ENCODE peak calls at places on chromosome 15, in seven cellular contexts. One of them, this sample, is unnamed.
A peak's percentile ranks its signal among the peaks of the same experiment; 100 is the strongest.

GRCh38 chr15:70252056-70252935 is 154.6 kb upstream of the TLE3 start:
- DNase-seq in GM23248: no peak
- DNase-seq in adipocyte: no peak
- DNase-seq in neuronal stem cell: no peak
- DNase-seq in astrocyte: no peak
- DNase-seq in psoas muscle: no peak
- DNase-seq in iPS DF 6.9: no peak
- DNase-seq in this sample: no peak

GRCh38 chr15:74888716-74889115 is 1.1 kb upstream of the MPI start:
- DNase-seq in adipocyte: no peak
- DNase-seq in neuronal stem cell: no peak
- DNase-seq in astrocyte: no peak
- DNase-seq in GM23248: no peak
- DNase-seq in iPS DF 6.9: no peak
- DNase-seq in psoas muscle: no peak
- DNase-seq in this sample: no peak

GRCh38 chr15:55695432-55695831 is 47.5 kb downstream of the PRTG start:
- DNase-seq in GM23248: no peak
- DNase-seq in adipocyte: peak; percentile 5
- DNase-seq in astrocyte: no peak
- DNase-seq in psoas muscle: no peak
- DNase-seq in iPS DF 6.9: no peak
- DNase-seq in neuronal stem cell: no peak
- DNase-seq in this sample: no peak

GRCh38 chr15:62506217-62506805 is 341.2 kb upstream of the C2CD4B start:
- DNase-seq in psoas muscle: no peak
- DNase-seq in adipocyte: peak; percentile 52
- DNase-seq in GM23248: peak; percentile 76
- DNase-seq in iPS DF 6.9: no peak
- DNase-seq in neuronal stem cell: no peak
- DNase-seq in astrocyte: peak; percentile 68
- DNase-seq in this sample: peak; percentile 43

GRCh38 chr15:58269455-58270414 is 131.6 kb downstream of the AQP9 start:
- DNase-seq in GM23248: peak; percentile 77
- DNase-seq in adipocyte: peak; percentile 82
- DNase-seq in neuronal stem cell: peak; percentile 36
- DNase-seq in astrocyte: peak; percentile 45
- DNase-seq in psoas muscle: no peak
- DNase-seq in iPS DF 6.9: peak; percentile 48
- DNase-seq in this sample: peak; percentile 72

GRCh38 chr15:78242128-78242527 is 7.8 kb upstream of the ACSBG1 start:
- DNase-seq in neuronal stem cell: peak; percentile 12
- DNase-seq in psoas muscle: no peak
- DNase-seq in iPS DF 6.9: no peak
- DNase-seq in astrocyte: no peak
- DNase-seq in adipocyte: peak; percentile 18
- DNase-seq in GM23248: peak; percentile 35
- DNase-seq in this sample: peak; percentile 20

GRCh38 chr15:98548172-98548971 is 100.0 kb upstream of the IGF1R start:
- DNase-seq in iPS DF 6.9: peak; percentile 55
- DNase-seq in GM23248: peak; percentile 62
- DNase-seq in neuronal stem cell: peak; percentile 56
- DNase-seq in psoas muscle: peak; percentile 74
- DNase-seq in adipocyte: peak; percentile 86
- DNase-seq in astrocyte: peak; percentile 50
- DNase-seq in this sample: no peak

GRCh38 chr15:57198654-57199241 is 177.6 kb upstream of the CGNL1 start:
- DNase-seq in astrocyte: peak; percentile 52
- DNase-seq in iPS DF 6.9: peak; percentile 71
- DNase-seq in GM23248: no peak
- DNase-seq in adipocyte: no peak
- DNase-seq in neuronal stem cell: no peak
- DNase-seq in psoas muscle: no peak
- DNase-seq in this sample: peak; percentile 28

GRCh38 chr15:82186748-82187415 is 75.7 kb downstream of the EFL1 start:
- DNase-seq in astrocyte: no peak
- DNase-seq in GM23248: no peak
- DNase-seq in adipocyte: no peak
- DNase-seq in psoas muscle: no peak
- DNase-seq in iPS DF 6.9: no peak
- DNase-seq in neuronal stem cell: no peak
- DNase-seq in this sample: no peak

GRCh38 chr15:90750186-90750585 is 33.0 kb downstream of the BLM start:
- DNase-seq in psoas muscle: no peak
- DNase-seq in neuronal stem cell: no peak
- DNase-seq in GM23248: no peak
- DNase-seq in adipocyte: no peak
- DNase-seq in iPS DF 6.9: no peak
- DNase-seq in astrocyte: no peak
- DNase-seq in this sample: no peak

GRCh38 chr15:45338417-45338816 is 39.9 kb downstream of the GATM start:
- DNase-seq in neuronal stem cell: no peak
- DNase-seq in GM23248: no peak
- DNase-seq in adipocyte: no peak
- DNase-seq in psoas muscle: no peak
- DNase-seq in astrocyte: no peak
- DNase-seq in iPS DF 6.9: no peak
- DNase-seq in this sample: no peak

GRCh38 chr15:67652586-67652985 is 110.1 kb downstream of the MAP2K5 start:
- DNase-seq in neuronal stem cell: no peak
- DNase-seq in adipocyte: no peak
- DNase-seq in psoas muscle: no peak
- DNase-seq in GM23248: no peak
- DNase-seq in iPS DF 6.9: no peak
- DNase-seq in astrocyte: no peak
- DNase-seq in this sample: no peak

GRCh38 chr15:82571722-82572222 is 31.5 kb upstream of the RPS17 start:
- DNase-seq in GM23248: peak; percentile 94
- DNase-seq in iPS DF 6.9: no peak
- DNase-seq in astrocyte: peak; percentile 75
- DNase-seq in adipocyte: peak; percentile 81
- DNase-seq in neuronal stem cell: peak; percentile 43
- DNase-seq in psoas muscle: peak; percentile 66
- DNase-seq in this sample: peak; percentile 56

GRCh38 chr15:49718234-49718633 is 97.4 kb downstream of the DTWD1 start:
- DNase-seq in GM23248: peak; percentile 83
- DNase-seq in adipocyte: peak; percentile 88
- DNase-seq in neuronal stem cell: no peak
- DNase-seq in astrocyte: no peak
- DNase-seq in psoas muscle: no peak
- DNase-seq in iPS DF 6.9: no peak
- DNase-seq in this sample: no peak

DNA sequence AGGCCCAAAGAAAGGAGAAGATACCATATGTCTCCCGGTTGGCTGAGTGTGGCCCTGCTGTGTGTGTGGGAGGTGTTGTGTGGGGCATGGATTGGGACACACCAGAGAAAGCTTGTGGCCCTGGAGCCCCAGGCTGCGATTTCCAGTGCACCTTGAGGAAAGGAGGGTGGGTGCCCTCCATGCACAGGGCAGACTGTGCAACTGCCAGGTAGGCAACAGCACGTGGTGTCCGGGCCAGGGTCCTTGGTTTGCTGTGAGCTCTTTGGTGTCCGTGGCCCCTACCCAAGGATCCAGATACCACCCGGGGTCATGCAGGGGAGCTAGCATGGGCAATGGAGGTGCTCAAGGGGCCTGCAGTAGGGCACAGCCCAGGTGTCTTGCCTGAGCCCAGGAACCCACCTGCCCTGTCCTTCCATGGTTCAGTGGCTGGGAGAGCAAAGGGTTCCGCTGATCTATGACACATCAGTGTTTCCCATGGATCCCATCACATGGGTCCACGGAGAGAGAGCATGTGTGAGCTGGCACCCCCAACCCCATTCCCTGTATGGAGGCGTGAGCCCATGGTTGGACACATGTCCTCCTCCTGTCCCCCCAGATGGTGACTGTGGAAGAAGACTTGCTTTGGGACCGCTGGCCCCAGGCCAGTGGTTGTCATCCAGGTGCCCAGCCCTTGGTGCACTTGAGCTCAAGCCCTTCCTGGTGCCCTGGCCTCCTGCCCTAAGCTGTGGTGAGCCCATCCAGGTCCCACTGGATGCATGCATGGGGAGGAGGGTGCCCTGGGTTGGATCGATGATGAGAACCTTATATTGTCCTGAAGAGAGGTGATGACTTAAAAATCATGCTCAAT is 223.4 kb downstream of the SNRPN start:
- DNase-seq in psoas muscle: peak; percentile 5
- DNase-seq in astrocyte: no peak
- DNase-seq in adipocyte: no peak
- DNase-seq in iPS DF 6.9: no peak
- DNase-seq in neuronal stem cell: no peak
- DNase-seq in GM23248: no peak
- DNase-seq in this sample: no peak
- H3K9me3 ChIP-seq in psoas muscle: peaks cover 13% of the 10 kb centered on the region
- H3K9me3 ChIP-seq in astrocyte: peaks cover 26% of the 10 kb centered on the region
- H3K9me3 ChIP-seq in adipocyte: peaks cover 15% of the 10 kb centered on the region
- H3K9me3 ChIP-seq in iPS DF 6.9: peaks cover 19% of the 10 kb centered on the region
- H3K9me3 ChIP-seq in neuronal stem cell: peaks cover 15% of the 10 kb centered on the region
- H3K9me3 ChIP-seq in GM23248: no peaks in the 10 kb centered on the region
- H3K9me3 ChIP-seq in this sample: peaks cover 5% of the 10 kb centered on the region

DNA sequence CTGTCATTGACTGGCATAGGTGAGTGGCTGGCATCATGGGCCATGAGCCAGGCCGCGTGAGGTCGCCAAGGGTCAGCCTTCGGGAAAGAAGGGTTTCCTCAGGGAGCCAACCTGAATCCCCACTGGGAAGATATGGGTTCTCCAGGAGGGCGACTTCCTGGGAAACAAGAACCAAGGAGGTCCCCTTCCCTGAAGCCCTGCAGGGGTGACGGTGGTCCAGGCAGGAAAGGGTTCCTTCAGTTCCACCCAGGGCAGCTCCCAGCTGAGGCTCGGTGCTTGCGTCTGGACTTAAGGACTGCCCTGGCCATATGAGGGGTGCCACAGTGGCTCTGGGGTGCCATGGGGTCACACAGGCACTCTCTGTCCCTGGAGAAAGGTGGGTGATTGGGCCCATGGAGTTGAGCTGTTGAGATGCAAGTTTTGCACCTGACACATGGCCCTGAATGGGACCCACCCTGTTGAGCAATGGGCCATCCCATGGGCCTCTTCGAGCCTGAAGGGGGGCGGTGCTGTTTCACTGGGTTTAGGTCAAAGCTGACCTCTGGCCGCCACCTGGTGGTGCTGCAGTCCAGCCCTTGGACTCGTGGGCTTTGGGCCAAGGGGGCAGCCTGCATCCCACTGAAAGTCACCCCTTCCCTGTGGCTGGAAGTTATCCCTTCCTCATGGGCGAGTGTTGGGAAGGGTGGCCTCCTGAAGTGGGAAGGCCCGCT is 228.1 kb downstream of the SNRPN start:
- DNase-seq in GM23248: no peak
- DNase-seq in iPS DF 6.9: peak; percentile 2
- DNase-seq in astrocyte: no peak
- DNase-seq in neuronal stem cell: no peak
- DNase-seq in adipocyte: no peak
- DNase-seq in psoas muscle: peak; percentile 5
- DNase-seq in this sample: no peak
- H3K9me3 ChIP-seq in GM23248: no peaks in the 10 kb centered on the region
- H3K9me3 ChIP-seq in iPS DF 6.9: peaks cover 17% of the 10 kb centered on the region
- H3K9me3 ChIP-seq in astrocyte: peaks cover 17% of the 10 kb centered on the region
- H3K9me3 ChIP-seq in neuronal stem cell: peaks cover 3% of the 10 kb centered on the region
- H3K9me3 ChIP-seq in adipocyte: no peaks in the 10 kb centered on the region
- H3K9me3 ChIP-seq in psoas muscle: no peaks in the 10 kb centered on the region
- H3K9me3 ChIP-seq in this sample: no peaks in the 10 kb centered on the region

GRCh38 chr15:29942548-29942947 is 120.3 kb upstream of the TJP1 start:
- DNase-seq in psoas muscle: no peak
- DNase-seq in GM23248: no peak
- DNase-seq in adipocyte: no peak
- DNase-seq in neuronal stem cell: no peak
- DNase-seq in iPS DF 6.9: no peak
- DNase-seq in astrocyte: no peak
- DNase-seq in this sample: no peak
- H3K9me3 ChIP-seq in psoas muscle: no peaks in the 10 kb centered on the region
- H3K9me3 ChIP-seq in GM23248: no peaks in the 10 kb centered on the region
- H3K9me3 ChIP-seq in adipocyte: peaks cover 4% of the 10 kb centered on the region
- H3K9me3 ChIP-seq in neuronal stem cell: no peaks in the 10 kb centered on the region
- H3K9me3 ChIP-seq in iPS DF 6.9: no peaks in the 10 kb centered on the region
- H3K9me3 ChIP-seq in astrocyte: no peaks in the 10 kb centered on the region
- H3K9me3 ChIP-seq in this sample: no peaks in the 10 kb centered on the region

GRCh38 chr15:80107204-80107603 is 45.6 kb upstream of the FAH start:
- DNase-seq in iPS DF 6.9: no peak
- DNase-seq in psoas muscle: no peak
- DNase-seq in astrocyte: no peak
- DNase-seq in adipocyte: no peak
- DNase-seq in neuronal stem cell: no peak
- DNase-seq in GM23248: no peak
- DNase-seq in this sample: no peak

GRCh38 chr15:80115021-80115420 is 37.8 kb upstream of the FAH start:
- DNase-seq in astrocyte: no peak
- DNase-seq in adipocyte: no peak
- DNase-seq in neuronal stem cell: no peak
- DNase-seq in psoas muscle: no peak
- DNase-seq in iPS DF 6.9: no peak
- DNase-seq in GM23248: no peak
- DNase-seq in this sample: no peak

GRCh38 chr15:80109388-80109787 is 43.4 kb upstream of the FAH start:
- DNase-seq in astrocyte: no peak
- DNase-seq in neuronal stem cell: no peak
- DNase-seq in adipocyte: no peak
- DNase-seq in iPS DF 6.9: no peak
- DNase-seq in GM23248: no peak
- DNase-seq in psoas muscle: no peak
- DNase-seq in this sample: no peak

GRCh38 chr15:80107774-80108173 is 45.0 kb upstream of the FAH start:
- DNase-seq in astrocyte: no peak
- DNase-seq in neuronal stem cell: no peak
- DNase-seq in adipocyte: no peak
- DNase-seq in iPS DF 6.9: no peak
- DNase-seq in psoas muscle: no peak
- DNase-seq in GM23248: no peak
- DNase-seq in this sample: no peak

GRCh38 chr15:80110920-80111319 is 41.9 kb upstream of the FAH start:
- DNase-seq in psoas muscle: no peak
- DNase-seq in neuronal stem cell: no peak
- DNase-seq in iPS DF 6.9: no peak
- DNase-seq in adipocyte: no peak
- DNase-seq in astrocyte: no peak
- DNase-seq in GM23248: no peak
- DNase-seq in this sample: no peak
- H3K9me3 ChIP-seq in psoas muscle: no peaks in the 10 kb centered on the region
- H3K9me3 ChIP-seq in neuronal stem cell: no peaks in the 10 kb centered on the region
- H3K9me3 ChIP-seq in iPS DF 6.9: no peaks in the 10 kb centered on the region
- H3K9me3 ChIP-seq in adipocyte: no peaks in the 10 kb centered on the region
- H3K9me3 ChIP-seq in astrocyte: no peaks in the 10 kb centered on the region
- H3K9me3 ChIP-seq in GM23248: no peaks in the 10 kb centered on the region
- H3K9me3 ChIP-seq in this sample: no peaks in the 10 kb centered on the region

DNA sequence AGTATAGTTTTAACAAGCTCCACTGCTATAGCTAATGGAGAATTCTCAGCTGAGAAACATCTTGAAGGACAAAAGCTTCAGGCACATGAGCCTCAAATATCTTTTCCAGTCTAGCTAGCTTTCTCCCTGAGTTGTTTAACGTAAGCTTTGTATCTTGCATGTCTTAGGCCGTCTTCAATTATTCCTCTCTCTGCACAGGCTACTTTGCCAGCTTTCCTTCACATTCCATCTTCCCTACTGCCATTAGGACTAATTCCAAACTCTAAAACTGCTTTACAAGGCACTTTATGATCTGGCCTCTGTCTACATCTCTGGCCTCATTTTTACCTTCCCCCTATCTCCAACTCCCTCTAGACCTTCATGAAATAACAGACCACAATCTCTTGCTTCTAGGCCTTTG is 171.4 kb downstream of the GREM1 start:
- DNase-seq in adipocyte: no peak
- DNase-seq in neuronal stem cell: no peak
- DNase-seq in psoas muscle: no peak
- DNase-seq in GM23248: no peak
- DNase-seq in iPS DF 6.9: no peak
- DNase-seq in astrocyte: no peak
- DNase-seq in this sample: no peak
- H3K9me3 ChIP-seq in adipocyte: no peaks in the 10 kb centered on the region
- H3K9me3 ChIP-seq in neuronal stem cell: no peaks in the 10 kb centered on the region
- H3K9me3 ChIP-seq in psoas muscle: no peaks in the 10 kb centered on the region
- H3K9me3 ChIP-seq in GM23248: no peaks in the 10 kb centered on the region
- H3K9me3 ChIP-seq in iPS DF 6.9: no peaks in the 10 kb centered on the region
- H3K9me3 ChIP-seq in astrocyte: no peaks in the 10 kb centered on the region
- H3K9me3 ChIP-seq in this sample: no peaks in the 10 kb centered on the region

This sample was measured in PC-3.